ENCODE peak calls at places on chromosome 4, in ten cellular contexts. P is GDM1, V is thyroid gland, L is C1 segment of cervical spinal cord, Y is fibroblast of the aortic adventitia, U is G401, R is neural crest cell, F is ecto neural progenitor cell, O is gastrocnemius medialis, Z is DMS53. D is an unnamed sample.

GRCh38 chr4:67941074-67941473 is 22.2 kb downstream of the TMPRSS11A start:
- DNase-seq in P (no peak), V (no peak), L (no peak), Y (no peak), U (no peak), R (no peak), F (no peak), O (no peak), Z (no peak), D (no peak)

GRCh38 chr4:52244103-52244772 is 193.1 kb downstream of the SPATA18 start:
- DNase-seq in P (no peak), V (no peak), L (no peak), Y (no peak), U (no peak), R (no peak), F (no peak), O (no peak), Z (peak), D (no peak)

GRCh38 chr4:4659871-4660651 is 118.2 kb upstream of the STX18 start:
- DNase-seq in P (peak), V (no peak), L (no peak), Y (peak), U (no peak), R (no peak), F (no peak), O (no peak), Z (peak), D (peak)

GRCh38 chr4:120694973-120695372 is 227.6 kb downstream of the PRDM5 start:
- DNase-seq in P (no peak), V (no peak), L (no peak), Y (peak), U (no peak), R (no peak), F (no peak), O (no peak), Z (peak), D (no peak)

GRCh38 chr4:79248610-79249009 is 77.3 kb downstream of the NAA11 start:
- DNase-seq in P (no peak), V (no peak), L (no peak), Y (no peak), U (no peak), R (no peak), F (no peak), O (no peak), Z (no peak), D (no peak)

GRCh38 chr4:71713611-71714203 is 70.2 kb downstream of the GC start:
- DNase-seq in P (no peak), V (no peak), L (no peak), Y (peak), U (peak), R (no peak), F (no peak), O (no peak), Z (peak), D (peak)

GRCh38 chr4:7332216-7333023 is 102.3 kb downstream of the PSAPL1 start:
- DNase-seq in P (no peak), V (peak), L (no peak), Y (peak), U (no peak), R (no peak), F (no peak), O (no peak), Z (no peak), D (no peak)

GRCh38 chr4:37666625-37667071 is 19.5 kb downstream of the RELL1 start:
- DNase-seq in P (no peak), V (no peak), L (no peak), Y (peak), U (peak), R (no peak), F (no peak), O (peak), Z (peak), D (no peak)

GRCh38 chr4:186809070-186809469 is 85.4 kb upstream of the FAT1 start:
- DNase-seq in P (no peak), V (no peak), L (no peak), Y (no peak), U (no peak), R (no peak), F (no peak), O (no peak), Z (no peak), D (no peak)

GRCh38 chr4:81470456-81471327 is 1.0 kb downstream of the RASGEF1B start:
- DNase-seq in P (no peak), V (peak), L (no peak), Y (no peak), U (peak), R (no peak), F (peak), O (peak), Z (peak), D (no peak)

GRCh38 chr4:181517521-181517920 is 725.7 kb upstream of the TENM3 start:
- DNase-seq in P (no peak), V (no peak), L (no peak), Y (no peak), U (no peak), R (no peak), F (no peak), O (no peak), Z (no peak), D (no peak)

GRCh38 chr4:133865606-133866327 is 335.8 kb downstream of the PABPC4L start:
- DNase-seq in P (no peak), V (no peak), L (no peak), Y (peak), U (no peak), R (no peak), F (no peak), O (no peak), Z (peak), D (peak)

GRCh38 chr4:7392438-7393374 is 42.0 kb downstream of the PSAPL1 start:
- DNase-seq in P (no peak), V (no peak), L (no peak), Y (peak), U (peak), R (no peak), F (peak), O (no peak), Z (peak), D (no peak)

GRCh38 chr4:171809854-171810253 is 3.4 kb upstream of the GALNTL6 start:
- DNase-seq in P (no peak), V (no peak), L (no peak), Y (no peak), U (no peak), R (no peak), F (no peak), O (no peak), Z (no peak), D (no peak)

GRCh38 chr4:15542795-15543194 is 73.1 kb downstream of the CC2D2A start:
- DNase-seq in P (no peak), V (peak), L (no peak), Y (no peak), U (no peak), R (no peak), F (no peak), O (no peak), Z (no peak), D (no peak)

GRCh38 chr4:3640587-3640962 is 108.4 kb upstream of the LRPAP1 start:
- DNase-seq in P (no peak), V (no peak), L (no peak), Y (no peak), U (no peak), R (no peak), F (no peak), O (no peak), Z (no peak), D (peak)

GRCh38 chr4:53852343-53852742 is 212.1 kb downstream of the CHIC2 start:
- DNase-seq in P (no peak), V (no peak), L (no peak), Y (peak), U (no peak), R (no peak), F (no peak), O (no peak), Z (no peak), D (no peak)

GRCh38 chr4:21018817-21019216 is 318.6 kb downstream of the PACRGL start:
- DNase-seq in P (no peak), V (no peak), L (no peak), Y (no peak), U (no peak), R (no peak), F (no peak), O (no peak), Z (no peak), D (no peak)

GRCh38 chr4:1987721-1988326 is 20.9 kb downstream of the NELFA start:
- DNase-seq in P (no peak), V (no peak), L (no peak), Y (no peak), U (no peak), R (no peak), F (no peak), O (no peak), Z (no peak), D (no peak)

GRCh38 chr4:10647811-10648210 is 36.8 kb downstream of the CLNK start:
- DNase-seq in P (no peak), V (no peak), L (no peak), Y (no peak), U (no peak), R (no peak), F (no peak), O (no peak), Z (no peak), D (no peak)

GRCh38 chr4:2803624-2804448 is 11.0 kb downstream of the SH3BP2 start:
- DNase-seq in P (no peak), V (peak), L (no peak), Y (no peak), U (no peak), R (no peak), F (no peak), O (peak), Z (peak), D (peak)

GRCh38 chr4:105107105-105107856 is 39.4 kb upstream of the TET2 start:
- DNase-seq in P (no peak), V (no peak), L (no peak), Y (no peak), U (no peak), R (no peak), F (no peak), O (no peak), Z (no peak), D (no peak)

GRCh38 chr4:38071801-38072567 is 111.8 kb downstream of the PTTG2 start:
- DNase-seq in P (no peak), V (no peak), L (no peak), Y (peak), U (no peak), R (no peak), F (no peak), O (no peak), Z (no peak), D (no peak)

GRCh38 chr4:51836531-51836930 is 6.4 kb upstream of the DCUN1D4 start:
- DNase-seq in P (no peak), V (no peak), L (no peak), Y (no peak), U (no peak), R (no peak), F (no peak), O (no peak), Z (no peak), D (no peak)

GRCh38 chr4:186018756-186019155 is 50.2 kb upstream of the TLR3 start:
- DNase-seq in P (no peak), V (no peak), L (no peak), Y (no peak), U (no peak), R (no peak), F (no peak), O (no peak), Z (no peak), D (no peak)

GRCh38 chr4:169225812-169226211 is 44.9 kb downstream of the SH3RF1 start:
- DNase-seq in P (no peak), V (no peak), L (no peak), Y (peak), U (no peak), R (no peak), F (no peak), O (no peak), Z (peak), D (no peak)

GRCh38 chr4:168509786-168510185 is 12.9 kb downstream of the PALLD start:
- DNase-seq in P (no peak), V (no peak), L (no peak), Y (peak), U (no peak), R (no peak), F (no peak), O (no peak), Z (no peak), D (no peak)

GRCh38 chr4:147768113-147768512 is 36.2 kb downstream of the ARHGAP10 start:
- DNase-seq in P (peak), V (no peak), L (no peak), Y (peak), U (no peak), R (no peak), F (no peak), O (peak), Z (no peak), D (no peak)

GRCh38 chr4:74365761-74366160 is 816 bp downstream of the EREG start:
- DNase-seq in P (no peak), V (peak), L (no peak), Y (no peak), U (no peak), R (no peak), F (peak), O (no peak), Z (peak), D (peak)

GRCh38 chr4:31175242-31175910 is 455.2 kb downstream of the PCDH7 start:
- DNase-seq in P (no peak), V (no peak), L (no peak), Y (peak), U (no peak), R (no peak), F (no peak), O (no peak), Z (peak), D (no peak)